ENCODE peak calls at places on chromosomes 4 and X, in ten cellular contexts. One of them, this sample, is unnamed.

GRCh38 chr4:165560941-165561340 is 182.1 kb downstream of the CPE start:
- DNase-seq in mucosa of descending colon: no peak
- DNase-seq in cardiac fibroblast: no peak
- DNase-seq in osteocyte: no peak
- DNase-seq in WTC11: no peak
- DNase-seq in astrocyte of the cerebellum: no peak
- DNase-seq in SK-N-SH: no peak
- DNase-seq in retinal pigment epithelial cell: no peak
- DNase-seq in WERI-Rb-1: no peak
- DNase-seq in fibroblast of pulmonary artery: peak
- DNase-seq in this sample: no peak

GRCh38 chr4:139050436-139050835 is 34.9 kb downstream of the NOCT start:
- DNase-seq in mucosa of descending colon: no peak
- DNase-seq in cardiac fibroblast: peak
- DNase-seq in osteocyte: no peak
- DNase-seq in WTC11: no peak
- DNase-seq in astrocyte of the cerebellum: no peak
- DNase-seq in SK-N-SH: no peak
- DNase-seq in retinal pigment epithelial cell: no peak
- DNase-seq in WERI-Rb-1: no peak
- DNase-seq in fibroblast of pulmonary artery: peak
- DNase-seq in this sample: no peak

GRCh38 chrX:19642517-19643109 is 127.3 kb upstream of the MAP3K15 start:
- DNase-seq in mucosa of descending colon: no peak
- DNase-seq in cardiac fibroblast: no peak
- DNase-seq in osteocyte: no peak
- DNase-seq in WTC11: no peak
- DNase-seq in astrocyte of the cerebellum: no peak
- DNase-seq in SK-N-SH: no peak
- DNase-seq in retinal pigment epithelial cell: no peak
- DNase-seq in WERI-Rb-1: no peak
- DNase-seq in fibroblast of pulmonary artery: no peak
- DNase-seq in this sample: no peak

GRCh38 chrX:50691820-50692219 is 122.2 kb downstream of the SHROOM4 start:
- DNase-seq in mucosa of descending colon: peak
- DNase-seq in cardiac fibroblast: peak
- DNase-seq in osteocyte: no peak
- DNase-seq in WTC11: no peak
- DNase-seq in astrocyte of the cerebellum: peak
- DNase-seq in SK-N-SH: peak
- DNase-seq in retinal pigment epithelial cell: no peak
- DNase-seq in WERI-Rb-1: peak
- DNase-seq in fibroblast of pulmonary artery: peak
- DNase-seq in this sample: peak

GRCh38 chr4:121277194-121278105 is 103.4 kb downstream of the QRFPR start:
- DNase-seq in mucosa of descending colon: peak
- DNase-seq in cardiac fibroblast: no peak
- DNase-seq in osteocyte: no peak
- DNase-seq in WTC11: peak
- DNase-seq in astrocyte of the cerebellum: no peak
- DNase-seq in SK-N-SH: peak
- DNase-seq in retinal pigment epithelial cell: no peak
- DNase-seq in WERI-Rb-1: peak
- DNase-seq in fibroblast of pulmonary artery: peak
- DNase-seq in this sample: no peak

GRCh38 chr4:11471613-11472012 is 42.9 kb upstream of the HS3ST1 start:
- DNase-seq in mucosa of descending colon: peak
- DNase-seq in cardiac fibroblast: peak
- DNase-seq in osteocyte: no peak
- DNase-seq in WTC11: no peak
- DNase-seq in astrocyte of the cerebellum: no peak
- DNase-seq in SK-N-SH: no peak
- DNase-seq in retinal pigment epithelial cell: no peak
- DNase-seq in WERI-Rb-1: no peak
- DNase-seq in fibroblast of pulmonary artery: peak
- DNase-seq in this sample: no peak

GRCh38 chr4:53777244-53777984 is 186.1 kb upstream of the LNX1 start:
- DNase-seq in mucosa of descending colon: no peak
- DNase-seq in cardiac fibroblast: peak
- DNase-seq in osteocyte: no peak
- DNase-seq in WTC11: no peak
- DNase-seq in astrocyte of the cerebellum: no peak
- DNase-seq in SK-N-SH: no peak
- DNase-seq in retinal pigment epithelial cell: no peak
- DNase-seq in WERI-Rb-1: no peak
- DNase-seq in fibroblast of pulmonary artery: peak
- DNase-seq in this sample: no peak

GRCh38 chr4:14269824-14270223 is 642.3 kb upstream of the BOD1L1 start:
- DNase-seq in mucosa of descending colon: peak
- DNase-seq in cardiac fibroblast: no peak
- DNase-seq in osteocyte: no peak
- DNase-seq in WTC11: no peak
- DNase-seq in astrocyte of the cerebellum: no peak
- DNase-seq in SK-N-SH: no peak
- DNase-seq in retinal pigment epithelial cell: no peak
- DNase-seq in WERI-Rb-1: no peak
- DNase-seq in fibroblast of pulmonary artery: no peak
- DNase-seq in this sample: no peak

GRCh38 chrX:141733371-141733770 is 34.8 kb upstream of the SPANXD start:
- DNase-seq in mucosa of descending colon: no peak
- DNase-seq in cardiac fibroblast: no peak
- DNase-seq in osteocyte: no peak
- DNase-seq in WTC11: no peak
- DNase-seq in astrocyte of the cerebellum: no peak
- DNase-seq in SK-N-SH: no peak
- DNase-seq in retinal pigment epithelial cell: no peak
- DNase-seq in WERI-Rb-1: no peak
- DNase-seq in fibroblast of pulmonary artery: peak
- DNase-seq in this sample: no peak

GRCh38 chrX:154013614-154014360 is 5.9 kb downstream of the IRAK1 start:
- DNase-seq in mucosa of descending colon: no peak
- DNase-seq in cardiac fibroblast: peak
- DNase-seq in osteocyte: no peak
- DNase-seq in WTC11: peak
- DNase-seq in astrocyte of the cerebellum: no peak
- DNase-seq in SK-N-SH: peak
- DNase-seq in retinal pigment epithelial cell: no peak
- DNase-seq in WERI-Rb-1: peak
- DNase-seq in fibroblast of pulmonary artery: peak
- DNase-seq in this sample: peak

GRCh38 chr4:68372588-68372987 is 22.7 kb upstream of the YTHDC1 start:
- DNase-seq in mucosa of descending colon: no peak
- DNase-seq in cardiac fibroblast: no peak
- DNase-seq in osteocyte: no peak
- DNase-seq in WTC11: no peak
- DNase-seq in astrocyte of the cerebellum: no peak
- DNase-seq in SK-N-SH: no peak
- DNase-seq in retinal pigment epithelial cell: no peak
- DNase-seq in WERI-Rb-1: no peak
- DNase-seq in fibroblast of pulmonary artery: no peak
- DNase-seq in this sample: no peak

GRCh38 chr4:74364649-74365491 is at the start of gene EREG:
- DNase-seq in mucosa of descending colon: peak
- DNase-seq in cardiac fibroblast: peak
- DNase-seq in osteocyte: peak
- DNase-seq in WTC11: peak
- DNase-seq in astrocyte of the cerebellum: no peak
- DNase-seq in SK-N-SH: peak
- DNase-seq in retinal pigment epithelial cell: no peak
- DNase-seq in WERI-Rb-1: no peak
- DNase-seq in fibroblast of pulmonary artery: peak
- DNase-seq in this sample: peak

GRCh38 chrX:56211701-56212100 is 20.5 kb upstream of the KLF8 start:
- DNase-seq in mucosa of descending colon: no peak
- DNase-seq in cardiac fibroblast: no peak
- DNase-seq in osteocyte: no peak
- DNase-seq in WTC11: no peak
- DNase-seq in astrocyte of the cerebellum: no peak
- DNase-seq in SK-N-SH: no peak
- DNase-seq in retinal pigment epithelial cell: no peak
- DNase-seq in WERI-Rb-1: no peak
- DNase-seq in fibroblast of pulmonary artery: no peak
- DNase-seq in this sample: no peak

GRCh38 chr4:173420821-173421220 is 21.9 kb upstream of the SCRG1 start:
- DNase-seq in mucosa of descending colon: no peak
- DNase-seq in cardiac fibroblast: peak
- DNase-seq in osteocyte: no peak
- DNase-seq in WTC11: no peak
- DNase-seq in astrocyte of the cerebellum: peak
- DNase-seq in SK-N-SH: no peak
- DNase-seq in retinal pigment epithelial cell: no peak
- DNase-seq in WERI-Rb-1: no peak
- DNase-seq in fibroblast of pulmonary artery: no peak
- DNase-seq in this sample: no peak

GRCh38 chr4:173415885-173416658 is 17.2 kb upstream of the SCRG1 start:
- DNase-seq in mucosa of descending colon: no peak
- DNase-seq in cardiac fibroblast: no peak
- DNase-seq in osteocyte: no peak
- DNase-seq in WTC11: no peak
- DNase-seq in astrocyte of the cerebellum: no peak
- DNase-seq in SK-N-SH: peak
- DNase-seq in retinal pigment epithelial cell: no peak
- DNase-seq in WERI-Rb-1: no peak
- DNase-seq in fibroblast of pulmonary artery: no peak
- DNase-seq in this sample: no peak

GRCh38 chr4:173417833-173418232 is 18.9 kb upstream of the SCRG1 start:
- DNase-seq in mucosa of descending colon: no peak
- DNase-seq in cardiac fibroblast: no peak
- DNase-seq in osteocyte: no peak
- DNase-seq in WTC11: no peak
- DNase-seq in astrocyte of the cerebellum: no peak
- DNase-seq in SK-N-SH: no peak
- DNase-seq in retinal pigment epithelial cell: no peak
- DNase-seq in WERI-Rb-1: no peak
- DNase-seq in fibroblast of pulmonary artery: no peak
- DNase-seq in this sample: no peak

GRCh38 chr4:173420324-173420752 is 21.4 kb upstream of the SCRG1 start:
- DNase-seq in mucosa of descending colon: no peak
- DNase-seq in cardiac fibroblast: peak
- DNase-seq in osteocyte: no peak
- DNase-seq in WTC11: no peak
- DNase-seq in astrocyte of the cerebellum: no peak
- DNase-seq in SK-N-SH: peak
- DNase-seq in retinal pigment epithelial cell: no peak
- DNase-seq in WERI-Rb-1: no peak
- DNase-seq in fibroblast of pulmonary artery: peak
- DNase-seq in this sample: peak

GRCh38 chr4:173418636-173419035 is 19.7 kb upstream of the SCRG1 start:
- DNase-seq in mucosa of descending colon: no peak
- DNase-seq in cardiac fibroblast: no peak
- DNase-seq in osteocyte: no peak
- DNase-seq in WTC11: no peak
- DNase-seq in astrocyte of the cerebellum: no peak
- DNase-seq in SK-N-SH: no peak
- DNase-seq in retinal pigment epithelial cell: no peak
- DNase-seq in WERI-Rb-1: no peak
- DNase-seq in fibroblast of pulmonary artery: no peak
- DNase-seq in this sample: no peak
- TF ChIP-seq CTCF in mucosa of descending colon: no peak
- TF ChIP-seq CTCF in cardiac fibroblast: no peak
- TF ChIP-seq CTCF in osteocyte: no peak
- TF ChIP-seq CTCF in WTC11: no peak
- TF ChIP-seq CTCF in astrocyte of the cerebellum: no peak
- TF ChIP-seq CTCF in SK-N-SH: no peak
- TF ChIP-seq CTCF in retinal pigment epithelial cell: no peak
- TF ChIP-seq CTCF in WERI-Rb-1: no peak
- TF ChIP-seq CTCF in fibroblast of pulmonary artery: no peak
- TF ChIP-seq CTCF in this sample: no peak

GRCh38 chrX:134173541-134174272 is 63.3 kb upstream of the CCDC160 start:
- DNase-seq in mucosa of descending colon: no peak
- DNase-seq in cardiac fibroblast: no peak
- DNase-seq in osteocyte: no peak
- DNase-seq in WTC11: peak
- DNase-seq in astrocyte of the cerebellum: no peak
- DNase-seq in SK-N-SH: peak
- DNase-seq in retinal pigment epithelial cell: no peak
- DNase-seq in WERI-Rb-1: no peak
- DNase-seq in fibroblast of pulmonary artery: no peak
- DNase-seq in this sample: peak

GRCh38 chrX:134174273-134174660 is 62.7 kb upstream of the CCDC160 start:
- DNase-seq in mucosa of descending colon: no peak
- DNase-seq in cardiac fibroblast: no peak
- DNase-seq in osteocyte: no peak
- DNase-seq in WTC11: no peak
- DNase-seq in astrocyte of the cerebellum: no peak
- DNase-seq in SK-N-SH: no peak
- DNase-seq in retinal pigment epithelial cell: no peak
- DNase-seq in WERI-Rb-1: no peak
- DNase-seq in fibroblast of pulmonary artery: no peak
- DNase-seq in this sample: no peak

GRCh38 chrX:134177527-134177926 is 59.5 kb upstream of the CCDC160 start:
- DNase-seq in mucosa of descending colon: no peak
- DNase-seq in cardiac fibroblast: no peak
- DNase-seq in osteocyte: no peak
- DNase-seq in WTC11: no peak
- DNase-seq in astrocyte of the cerebellum: no peak
- DNase-seq in SK-N-SH: no peak
- DNase-seq in retinal pigment epithelial cell: no peak
- DNase-seq in WERI-Rb-1: no peak
- DNase-seq in fibroblast of pulmonary artery: no peak
- DNase-seq in this sample: no peak

GRCh38 chrX:134172588-134173259 is 64.3 kb upstream of the CCDC160 start:
- DNase-seq in mucosa of descending colon: no peak
- DNase-seq in cardiac fibroblast: peak
- DNase-seq in osteocyte: no peak
- DNase-seq in WTC11: no peak
- DNase-seq in astrocyte of the cerebellum: no peak
- DNase-seq in SK-N-SH: peak
- DNase-seq in retinal pigment epithelial cell: no peak
- DNase-seq in WERI-Rb-1: no peak
- DNase-seq in fibroblast of pulmonary artery: no peak
- DNase-seq in this sample: peak

GRCh38 chrX:134174859-134175258 is 62.1 kb upstream of the CCDC160 start:
- DNase-seq in mucosa of descending colon: no peak
- DNase-seq in cardiac fibroblast: no peak
- DNase-seq in osteocyte: no peak
- DNase-seq in WTC11: peak
- DNase-seq in astrocyte of the cerebellum: no peak
- DNase-seq in SK-N-SH: no peak
- DNase-seq in retinal pigment epithelial cell: no peak
- DNase-seq in WERI-Rb-1: no peak
- DNase-seq in fibroblast of pulmonary artery: no peak
- DNase-seq in this sample: no peak
- TF ChIP-seq CTCF in mucosa of descending colon: no peak
- TF ChIP-seq CTCF in cardiac fibroblast: no peak
- TF ChIP-seq CTCF in osteocyte: no peak
- TF ChIP-seq CTCF in WTC11: no peak
- TF ChIP-seq CTCF in astrocyte of the cerebellum: no peak
- TF ChIP-seq CTCF in SK-N-SH: no peak
- TF ChIP-seq CTCF in retinal pigment epithelial cell: no peak
- TF ChIP-seq CTCF in WERI-Rb-1: no peak
- TF ChIP-seq CTCF in fibroblast of pulmonary artery: no peak
- TF ChIP-seq CTCF in this sample: no peak

GRCh38 chr4:36414248-36414647 is 132.8 kb downstream of the DTHD1 start:
- DNase-seq in mucosa of descending colon: no peak
- DNase-seq in cardiac fibroblast: no peak
- DNase-seq in osteocyte: no peak
- DNase-seq in WTC11: no peak
- DNase-seq in astrocyte of the cerebellum: no peak
- DNase-seq in SK-N-SH: no peak
- DNase-seq in retinal pigment epithelial cell: no peak
- DNase-seq in WERI-Rb-1: no peak
- DNase-seq in fibroblast of pulmonary artery: peak
- DNase-seq in this sample: peak
- TF ChIP-seq CTCF in mucosa of descending colon: no peak
- TF ChIP-seq CTCF in cardiac fibroblast: no peak
- TF ChIP-seq CTCF in osteocyte: peak
- TF ChIP-seq CTCF in WTC11: no peak
- TF ChIP-seq CTCF in astrocyte of the cerebellum: peak
- TF ChIP-seq CTCF in SK-N-SH: peak
- TF ChIP-seq CTCF in retinal pigment epithelial cell: peak
- TF ChIP-seq CTCF in WERI-Rb-1: no peak
- TF ChIP-seq CTCF in fibroblast of pulmonary artery: peak
- TF ChIP-seq CTCF in this sample: peak

GRCh38 chr4:45944000-45944399 is 179.9 kb downstream of the GABRG1 start:
- DNase-seq in mucosa of descending colon: no peak
- DNase-seq in cardiac fibroblast: no peak
- DNase-seq in osteocyte: no peak
- DNase-seq in WTC11: no peak
- DNase-seq in astrocyte of the cerebellum: no peak
- DNase-seq in SK-N-SH: peak
- DNase-seq in retinal pigment epithelial cell: no peak
- DNase-seq in WERI-Rb-1: no peak
- DNase-seq in fibroblast of pulmonary artery: no peak
- DNase-seq in this sample: no peak
- TF ChIP-seq CTCF in mucosa of descending colon: no peak
- TF ChIP-seq CTCF in cardiac fibroblast: no peak
- TF ChIP-seq CTCF in osteocyte: no peak
- TF ChIP-seq CTCF in WTC11: peak
- TF ChIP-seq CTCF in astrocyte of the cerebellum: peak
- TF ChIP-seq CTCF in SK-N-SH: peak
- TF ChIP-seq CTCF in retinal pigment epithelial cell: peak
- TF ChIP-seq CTCF in WERI-Rb-1: peak
- TF ChIP-seq CTCF in fibroblast of pulmonary artery: no peak
- TF ChIP-seq CTCF in this sample: no peak